ENCODE peak calls at places on chromosomes 2 and 18, in five cellular contexts. E is GM10248, T is heart left ventricle, W is heart right ventricle, A is type B pancreatic cell. F is an unnamed sample.

GRCh38 chr2:47783491-47784330 is 766 bp downstream of the MSH6 start:
- DNase-seq in E (peak; percentile 76), T (peak; percentile 69), W (peak; percentile 53), A (peak; percentile 82), F (no peak)

GRCh38 chr2:191677091-191677645 is 768 bp upstream of the NABP1 start:
- DNase-seq in E (peak; percentile 42), T (peak; percentile 35), W (peak; percentile 39), A (no peak), F (no peak)

GRCh38 chr18:3117493-3118192 is 102.1 kb downstream of the MYOM1 start:
- DNase-seq in E (no peak), T (no peak), W (no peak), A (no peak), F (no peak)

GRCh38 chr2:1690056-1690775 is 54.1 kb downstream of the PXDN start:
- DNase-seq in E (no peak), T (no peak), W (no peak), A (no peak), F (no peak)

GRCh38 chr2:19109521-19109920 is 248.9 kb downstream of the OSR1 start:
- DNase-seq in E (no peak), T (no peak), W (no peak), A (no peak), F (no peak)

GRCh38 chr18:54357660-54358494 is at the start of the genes C18orf54 and STARD6:
- DNase-seq in E (peak; percentile 97), T (peak; percentile 88), W (peak; percentile 83), A (peak; percentile 93), F (peak; percentile 84)

GRCh38 chr2:202545523-202545922 is 89.2 kb upstream of the FAM117B start:
- DNase-seq in E (peak; percentile 42), T (no peak), W (no peak), A (no peak), F (no peak)

GRCh38 chr18:10062292-10062940 is 148.6 kb downstream of the VAPA start:
- DNase-seq in E (no peak), T (no peak), W (no peak), A (no peak), F (no peak)

GRCh38 chr2:151777487-151777886 is 43.2 kb upstream of the NEB start:
- DNase-seq in E (no peak), T (no peak), W (no peak), A (no peak), F (no peak)

GRCh38 chr18:46623541-46623940 is 33.5 kb downstream of the LOXHD1 start:
- DNase-seq in E (no peak), T (no peak), W (no peak), A (peak; percentile 67), F (peak; percentile 82)

GRCh38 chr2:170774074-170774473 is 3.9 kb downstream of the ERICH2 start:
- DNase-seq in E (no peak), T (no peak), W (no peak), A (no peak), F (no peak)

GRCh38 chr2:170772295-170772694 is 2.1 kb downstream of the ERICH2 start:
- DNase-seq in E (no peak), T (no peak), W (no peak), A (no peak), F (no peak)

GRCh38 chr2:170770008-170770303 is 222 bp upstream of the ERICH2 start:
- DNase-seq in E (no peak), T (no peak), W (no peak), A (no peak), F (no peak)

GRCh38 chr2:170771049-170771937 is 1.1 kb downstream of the ERICH2 start:
- DNase-seq in E (no peak), T (no peak), W (no peak), A (peak; percentile 72), F (no peak)

DNA sequence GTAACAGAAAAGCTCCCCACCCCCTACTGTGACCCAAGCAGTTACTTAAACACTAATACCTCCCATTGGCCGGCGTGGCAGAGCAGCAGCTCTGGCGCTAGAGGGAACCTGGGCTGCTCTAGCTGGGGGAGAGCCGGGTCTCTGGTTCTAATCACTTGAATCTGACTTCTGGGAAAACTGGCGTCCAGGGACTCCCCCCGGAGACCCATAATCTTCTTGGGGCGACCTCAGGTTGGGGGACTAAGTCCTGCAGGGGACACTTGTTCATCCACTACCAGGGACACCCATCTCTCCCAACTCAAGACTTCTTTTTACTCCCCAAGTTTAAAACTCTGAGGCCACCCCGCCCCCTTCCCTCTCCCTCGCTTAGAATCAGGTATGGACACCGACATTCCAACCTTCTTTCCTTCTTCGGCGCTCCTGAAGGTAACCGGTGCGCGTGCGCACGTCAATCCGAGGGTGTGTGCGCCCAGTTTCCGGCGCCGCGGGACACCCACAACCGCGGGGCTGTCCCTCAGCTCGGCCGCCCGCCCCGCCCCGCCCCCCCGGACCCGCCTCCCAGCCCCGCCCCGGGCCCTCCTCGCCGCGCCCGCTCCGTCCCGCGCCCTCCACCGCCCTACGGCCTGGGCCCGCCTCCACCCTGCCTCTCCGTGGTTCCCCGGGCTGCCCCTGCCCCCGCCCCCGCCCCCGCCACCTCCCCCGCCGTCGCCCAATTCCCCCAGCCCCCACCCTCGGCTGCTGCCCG is at the start of gene ERICH2:
- DNase-seq in E (peak; percentile 92), T (peak; percentile 76), W (peak; percentile 62), A (peak; percentile 77), F (no peak)
- TF ChIP-seq CTCF in E (no peak), T (peak; percentile 29), W (peak; percentile 36), A (peak; percentile 29), F (no peak)

DNA sequence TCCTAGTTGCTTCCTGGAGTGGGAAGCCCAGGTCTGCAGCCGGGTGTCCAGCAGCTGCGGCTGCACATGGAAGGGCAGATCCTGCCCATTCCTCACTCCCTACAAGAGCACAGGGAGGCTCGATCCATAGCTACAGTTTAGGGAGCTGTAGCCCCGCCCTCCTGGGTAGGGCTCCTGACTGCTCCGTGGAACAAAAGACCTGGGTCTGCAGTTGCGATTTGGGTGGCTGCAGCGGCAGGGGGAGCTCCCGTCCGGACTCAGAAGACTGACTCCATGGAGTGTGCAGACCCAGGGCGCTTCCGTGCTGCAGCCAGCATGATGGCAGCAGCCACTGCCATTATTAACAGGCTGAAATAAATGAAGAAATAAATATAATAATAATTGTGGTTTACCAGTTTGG is 157.3 kb downstream of the CTNNA2 start:
- DNase-seq in E (no peak), T (no peak), W (no peak), A (no peak), F (no peak)
- TF ChIP-seq CTCF in E (no peak), T (no peak), W (no peak), A (peak; percentile 40), F (no peak)

DNA sequence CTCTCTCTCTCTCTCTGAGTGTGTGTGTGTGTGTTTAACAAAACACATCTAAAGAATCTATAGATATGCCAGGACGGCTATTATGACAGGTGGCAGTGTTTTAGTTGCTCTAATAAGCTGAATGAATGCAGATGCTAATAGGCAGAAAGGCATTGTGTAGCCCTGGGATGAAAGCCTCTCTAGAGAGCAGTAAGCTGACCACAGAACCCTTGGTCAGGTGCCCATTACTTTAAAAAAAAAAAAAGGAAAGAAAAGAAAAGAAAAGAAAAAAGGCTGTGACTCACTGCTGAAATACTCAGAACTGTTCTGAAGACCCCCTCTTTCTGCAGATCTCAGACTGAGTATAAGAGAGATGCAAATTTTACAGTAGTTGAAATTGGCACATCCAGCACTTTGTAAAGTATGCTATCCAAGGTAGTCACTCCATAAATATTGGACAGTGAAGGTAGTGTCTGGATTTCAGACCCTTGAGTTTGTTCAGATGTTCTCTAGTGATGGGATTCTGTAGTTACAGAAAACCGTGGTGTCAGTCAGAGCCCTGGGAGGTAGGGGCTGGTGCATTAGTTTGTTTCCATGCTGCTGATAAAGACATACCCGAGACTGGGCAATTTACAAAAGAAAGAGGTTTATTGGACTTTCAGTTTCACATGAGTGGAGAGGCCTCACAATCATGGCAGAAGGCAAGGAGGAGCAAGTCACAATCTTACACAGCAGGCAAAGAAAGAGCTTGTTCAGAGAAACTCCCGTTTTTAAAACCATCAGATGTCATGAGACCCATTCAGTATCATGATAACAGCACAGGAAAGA is 30.9 kb downstream of the OSBPL6 start:
- DNase-seq in E (no peak), T (no peak), W (no peak), A (no peak), F (no peak)
- TF ChIP-seq CTCF in E (no peak), T (no peak), W (no peak), A (no peak), F (no peak)

GRCh38 chr18:51731070-51731469 is 533.6 kb upstream of the MEX3C start:
- DNase-seq in E (no peak), T (no peak), W (no peak), A (no peak), F (no peak)
- TF ChIP-seq CTCF in E (no peak), T (no peak), W (no peak), A (no peak), F (no peak)

DNA sequence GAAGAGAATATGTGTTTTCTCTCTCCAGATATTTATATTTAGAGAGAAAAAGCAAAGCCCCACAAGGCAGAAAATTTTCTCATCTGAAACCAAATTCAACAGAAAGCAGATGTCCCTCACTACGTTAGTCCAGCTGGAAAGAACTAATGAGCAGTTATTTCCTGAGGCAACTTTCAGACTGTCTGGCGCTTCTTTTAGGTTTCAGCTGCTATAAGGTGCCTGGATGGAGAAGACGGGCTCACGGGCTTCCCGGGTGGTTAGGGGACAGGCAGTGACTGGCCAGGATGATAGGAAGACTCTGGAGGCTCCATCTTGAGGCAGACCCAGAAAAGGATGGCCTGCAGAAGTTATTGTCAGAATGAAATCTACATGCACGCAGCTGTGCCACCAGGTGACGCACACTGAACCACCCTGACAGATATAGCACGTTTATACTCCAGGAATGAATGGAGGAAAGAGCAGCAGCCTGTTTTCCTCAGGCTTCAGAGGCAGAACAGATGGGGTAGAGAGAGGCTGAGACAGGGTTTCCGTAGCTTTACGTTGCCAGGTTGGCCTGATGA is 50.7 kb downstream of the MRPL35 start:
- DNase-seq in E (peak; percentile 32), T (no peak), W (no peak), A (no peak), F (no peak)
- TF ChIP-seq CTCF in E (peak; percentile 44), T (no peak), W (no peak), A (no peak), F (no peak)